ENCODE peak calls at places on chromosome 6, in ten cellular contexts. One of them, this sample, is unnamed.

GRCh38 chr6:99905209-99906106 is 88.6 kb downstream of the MCHR2 start:
- DNase-seq in astrocyte: peak
- DNase-seq in HuH-7.5: peak
- DNase-seq in prostate gland: no peak
- DNase-seq in fibroblast of the aortic adventitia: peak
- DNase-seq in naive thymus-derived CD4-positive, alpha-beta T cell: no peak
- DNase-seq in IMR-90: peak
- DNase-seq in activated CD8-positive, alpha-beta T cell treated with anti-CD3 and anti-CD28 coated beads, Interleukin-2, amount 10 ng/mL, durations not matched to agents 7 days and 5 days: no peak
- DNase-seq in body of pancreas: peak
- DNase-seq in activated T-cell treated with anti-CD3 and anti-CD28 coated beads, Interleukin-2, amount 50 U/mL, for 72 hours: no peak
- DNase-seq in this sample: no peak

GRCh38 chr6:40755749-40756452 is 168.7 kb upstream of the LRFN2 start:
- DNase-seq in body of pancreas: no peak
- DNase-seq in activated CD8-positive, alpha-beta T cell treated with anti-CD3 and anti-CD28 coated beads, Interleukin-2, amount 10 ng/mL, durations not matched to agents 7 days and 5 days: no peak
- DNase-seq in HuH-7.5: no peak
- DNase-seq in prostate gland: no peak
- DNase-seq in activated T-cell treated with anti-CD3 and anti-CD28 coated beads, Interleukin-2, amount 50 U/mL, for 72 hours: no peak
- DNase-seq in astrocyte: peak
- DNase-seq in fibroblast of the aortic adventitia: no peak
- DNase-seq in IMR-90: peak
- DNase-seq in naive thymus-derived CD4-positive, alpha-beta T cell: no peak
- DNase-seq in this sample: no peak

GRCh38 chr6:106223300-106223930 is 102.1 kb downstream of the ATG5 start:
- DNase-seq in astrocyte: peak
- DNase-seq in IMR-90: peak
- DNase-seq in activated CD8-positive, alpha-beta T cell treated with anti-CD3 and anti-CD28 coated beads, Interleukin-2, amount 10 ng/mL, durations not matched to agents 7 days and 5 days: peak
- DNase-seq in HuH-7.5: peak
- DNase-seq in naive thymus-derived CD4-positive, alpha-beta T cell: peak
- DNase-seq in prostate gland: peak
- DNase-seq in fibroblast of the aortic adventitia: peak
- DNase-seq in body of pancreas: peak
- DNase-seq in activated T-cell treated with anti-CD3 and anti-CD28 coated beads, Interleukin-2, amount 50 U/mL, for 72 hours: peak
- DNase-seq in this sample: peak

GRCh38 chr6:110514818-110515217 is 38.4 kb upstream of the SLC22A16 start:
- DNase-seq in HuH-7.5: no peak
- DNase-seq in astrocyte: no peak
- DNase-seq in activated T-cell treated with anti-CD3 and anti-CD28 coated beads, Interleukin-2, amount 50 U/mL, for 72 hours: no peak
- DNase-seq in IMR-90: no peak
- DNase-seq in prostate gland: no peak
- DNase-seq in naive thymus-derived CD4-positive, alpha-beta T cell: no peak
- DNase-seq in fibroblast of the aortic adventitia: no peak
- DNase-seq in body of pancreas: no peak
- DNase-seq in activated CD8-positive, alpha-beta T cell treated with anti-CD3 and anti-CD28 coated beads, Interleukin-2, amount 10 ng/mL, durations not matched to agents 7 days and 5 days: no peak
- DNase-seq in this sample: no peak

GRCh38 chr6:57072108-57072507 is 17.9 kb upstream of the ZNF451 start:
- DNase-seq in activated CD8-positive, alpha-beta T cell treated with anti-CD3 and anti-CD28 coated beads, Interleukin-2, amount 10 ng/mL, durations not matched to agents 7 days and 5 days: no peak
- DNase-seq in prostate gland: no peak
- DNase-seq in activated T-cell treated with anti-CD3 and anti-CD28 coated beads, Interleukin-2, amount 50 U/mL, for 72 hours: no peak
- DNase-seq in HuH-7.5: no peak
- DNase-seq in body of pancreas: no peak
- DNase-seq in IMR-90: no peak
- DNase-seq in astrocyte: no peak
- DNase-seq in naive thymus-derived CD4-positive, alpha-beta T cell: no peak
- DNase-seq in fibroblast of the aortic adventitia: no peak
- DNase-seq in this sample: no peak

GRCh38 chr6:67933278-67933677 is 701.8 kb upstream of the ADGRB3 start:
- DNase-seq in body of pancreas: no peak
- DNase-seq in prostate gland: no peak
- DNase-seq in naive thymus-derived CD4-positive, alpha-beta T cell: no peak
- DNase-seq in astrocyte: no peak
- DNase-seq in fibroblast of the aortic adventitia: no peak
- DNase-seq in activated CD8-positive, alpha-beta T cell treated with anti-CD3 and anti-CD28 coated beads, Interleukin-2, amount 10 ng/mL, durations not matched to agents 7 days and 5 days: no peak
- DNase-seq in IMR-90: no peak
- DNase-seq in HuH-7.5: no peak
- DNase-seq in activated T-cell treated with anti-CD3 and anti-CD28 coated beads, Interleukin-2, amount 50 U/mL, for 72 hours: no peak
- DNase-seq in this sample: no peak

GRCh38 chr6:121688974-121689373 is 253.5 kb downstream of the GJA1 start:
- DNase-seq in prostate gland: no peak
- DNase-seq in HuH-7.5: no peak
- DNase-seq in body of pancreas: no peak
- DNase-seq in fibroblast of the aortic adventitia: no peak
- DNase-seq in activated T-cell treated with anti-CD3 and anti-CD28 coated beads, Interleukin-2, amount 50 U/mL, for 72 hours: no peak
- DNase-seq in naive thymus-derived CD4-positive, alpha-beta T cell: no peak
- DNase-seq in activated CD8-positive, alpha-beta T cell treated with anti-CD3 and anti-CD28 coated beads, Interleukin-2, amount 10 ng/mL, durations not matched to agents 7 days and 5 days: no peak
- DNase-seq in astrocyte: peak
- DNase-seq in IMR-90: no peak
- DNase-seq in this sample: no peak

GRCh38 chr6:67252663-67253062 is 1382.4 kb upstream of the ADGRB3 start:
- DNase-seq in fibroblast of the aortic adventitia: no peak
- DNase-seq in activated T-cell treated with anti-CD3 and anti-CD28 coated beads, Interleukin-2, amount 50 U/mL, for 72 hours: no peak
- DNase-seq in astrocyte: no peak
- DNase-seq in naive thymus-derived CD4-positive, alpha-beta T cell: no peak
- DNase-seq in body of pancreas: no peak
- DNase-seq in prostate gland: no peak
- DNase-seq in IMR-90: no peak
- DNase-seq in HuH-7.5: no peak
- DNase-seq in activated CD8-positive, alpha-beta T cell treated with anti-CD3 and anti-CD28 coated beads, Interleukin-2, amount 10 ng/mL, durations not matched to agents 7 days and 5 days: no peak
- DNase-seq in this sample: no peak

GRCh38 chr6:111159628-111160027 is 72.3 kb downstream of the SLC16A10 start:
- DNase-seq in prostate gland: no peak
- DNase-seq in naive thymus-derived CD4-positive, alpha-beta T cell: no peak
- DNase-seq in astrocyte: no peak
- DNase-seq in IMR-90: no peak
- DNase-seq in HuH-7.5: no peak
- DNase-seq in activated T-cell treated with anti-CD3 and anti-CD28 coated beads, Interleukin-2, amount 50 U/mL, for 72 hours: no peak
- DNase-seq in activated CD8-positive, alpha-beta T cell treated with anti-CD3 and anti-CD28 coated beads, Interleukin-2, amount 10 ng/mL, durations not matched to agents 7 days and 5 days: no peak
- DNase-seq in fibroblast of the aortic adventitia: no peak
- DNase-seq in body of pancreas: no peak
- DNase-seq in this sample: no peak

GRCh38 chr6:148364056-148364844 is 21.6 kb downstream of the SASH1 start:
- DNase-seq in astrocyte: peak
- DNase-seq in naive thymus-derived CD4-positive, alpha-beta T cell: no peak
- DNase-seq in activated T-cell treated with anti-CD3 and anti-CD28 coated beads, Interleukin-2, amount 50 U/mL, for 72 hours: no peak
- DNase-seq in fibroblast of the aortic adventitia: peak
- DNase-seq in IMR-90: peak
- DNase-seq in HuH-7.5: no peak
- DNase-seq in prostate gland: no peak
- DNase-seq in activated CD8-positive, alpha-beta T cell treated with anti-CD3 and anti-CD28 coated beads, Interleukin-2, amount 10 ng/mL, durations not matched to agents 7 days and 5 days: no peak
- DNase-seq in body of pancreas: peak
- DNase-seq in this sample: no peak

GRCh38 chr6:170262481-170263088 is 28.3 kb downstream of the DLL1 start:
- DNase-seq in body of pancreas: no peak
- DNase-seq in astrocyte: no peak
- DNase-seq in activated CD8-positive, alpha-beta T cell treated with anti-CD3 and anti-CD28 coated beads, Interleukin-2, amount 10 ng/mL, durations not matched to agents 7 days and 5 days: no peak
- DNase-seq in IMR-90: no peak
- DNase-seq in naive thymus-derived CD4-positive, alpha-beta T cell: no peak
- DNase-seq in activated T-cell treated with anti-CD3 and anti-CD28 coated beads, Interleukin-2, amount 50 U/mL, for 72 hours: no peak
- DNase-seq in prostate gland: no peak
- DNase-seq in HuH-7.5: no peak
- DNase-seq in fibroblast of the aortic adventitia: no peak
- DNase-seq in this sample: no peak

GRCh38 chr6:24004659-24005058 is 121.4 kb upstream of the NRSN1 start:
- DNase-seq in prostate gland: no peak
- DNase-seq in fibroblast of the aortic adventitia: no peak
- DNase-seq in HuH-7.5: no peak
- DNase-seq in naive thymus-derived CD4-positive, alpha-beta T cell: no peak
- DNase-seq in activated CD8-positive, alpha-beta T cell treated with anti-CD3 and anti-CD28 coated beads, Interleukin-2, amount 10 ng/mL, durations not matched to agents 7 days and 5 days: no peak
- DNase-seq in IMR-90: no peak
- DNase-seq in body of pancreas: no peak
- DNase-seq in activated T-cell treated with anti-CD3 and anti-CD28 coated beads, Interleukin-2, amount 50 U/mL, for 72 hours: no peak
- DNase-seq in astrocyte: peak
- DNase-seq in this sample: no peak

GRCh38 chr6:143236151-143236788 is 175.6 kb downstream of the AIG1 start:
- DNase-seq in naive thymus-derived CD4-positive, alpha-beta T cell: no peak
- DNase-seq in HuH-7.5: no peak
- DNase-seq in body of pancreas: peak
- DNase-seq in astrocyte: peak
- DNase-seq in IMR-90: peak
- DNase-seq in fibroblast of the aortic adventitia: no peak
- DNase-seq in activated CD8-positive, alpha-beta T cell treated with anti-CD3 and anti-CD28 coated beads, Interleukin-2, amount 10 ng/mL, durations not matched to agents 7 days and 5 days: no peak
- DNase-seq in activated T-cell treated with anti-CD3 and anti-CD28 coated beads, Interleukin-2, amount 50 U/mL, for 72 hours: no peak
- DNase-seq in prostate gland: no peak
- DNase-seq in this sample: no peak

This sample was measured in stimulated activated CD8-positive, alpha-beta memory T cell treated with anti-CD3 and anti-CD28 coated beads, Interleukin-15, amount 100 ng/mL, for 1 hour.